ENCODE peak calls at places on chromosomes 1 and 21, in nine cellular contexts. D, Z, R, V, N, W, K, C and M are unnamed samples.

GRCh38 chr1:52925571-52926005 is 1.5 kb upstream of the SCP2 start:
- DNase-seq in D (no peak), N (no peak), Z (no peak), K (no peak), V (no peak), C (peak; percentile 27), W (no peak), R (no peak), M (no peak)

GRCh38 chr1:152953761-152954160 is 6.8 kb downstream of the SPRR5 start:
- DNase-seq in V (no peak), Z (no peak), D (no peak), K (no peak), W (peak; percentile 39), C (no peak), R (no peak), N (no peak), M (no peak)

GRCh38 chr1:156812293-156812990 is 4.2 kb downstream of the SH2D2A start:
- DNase-seq in R (no peak), C (no peak), D (no peak), V (no peak), Z (no peak), W (no peak), K (no peak), N (no peak), M (no peak)

GRCh38 chr1:28508435-28508754 is 2.6 kb downstream of the RCC1 start:
- DNase-seq in C (no peak), V (no peak), W (no peak), R (no peak), Z (peak; percentile 44), N (no peak), K (no peak), D (no peak), M (no peak)

GRCh38 chr1:196209983-196210382 is 398.3 kb downstream of the KCNT2 start:
- DNase-seq in C (peak; percentile 66), K (no peak), V (no peak), N (no peak), D (no peak), R (no peak), W (no peak), Z (no peak), M (peak; percentile 8)

GRCh38 chr1:2414297-2414958 is 2.1 kb upstream of the PEX10 start:
- DNase-seq in W (peak; percentile 85), V (peak; percentile 74), R (peak; percentile 76), N (peak; percentile 77), C (peak; percentile 35), Z (peak; percentile 80), K (peak; percentile 88), D (peak; percentile 67), M (peak; percentile 19)

GRCh38 chr1:27689423-27690173 is 17.6 kb upstream of the IFI6 start:
- DNase-seq in W (no peak), N (no peak), Z (no peak), V (no peak), D (no peak), R (no peak), C (peak; percentile 85), K (no peak), M (no peak)

GRCh38 chr1:247212012-247212411 is 40.2 kb upstream of the ZNF124 start:
- DNase-seq in C (no peak), Z (no peak), K (no peak), D (no peak), N (no peak), V (no peak), W (no peak), R (no peak), M (no peak)

GRCh38 chr1:106889054-106889453 is 167.4 kb upstream of the PRMT6 start:
- DNase-seq in Z (no peak), N (no peak), V (no peak), D (no peak), C (no peak), K (no peak), R (no peak), W (no peak), M (no peak)

GRCh38 chr21:35138665-35139381 is 89.7 kb upstream of the RUNX1 start:
- DNase-seq in K (no peak), V (peak; percentile 78), W (no peak), C (peak; percentile 100), Z (peak; percentile 15), N (peak; percentile 7), R (no peak), D (peak; percentile 90), M (no peak)

GRCh38 chr1:217953922-217954321 is 322.8 kb downstream of the SPATA17 start:
- DNase-seq in R (no peak), Z (no peak), V (peak; percentile 58), K (no peak), C (no peak), N (no peak), D (peak; percentile 59), W (no peak), M (no peak)

GRCh38 chr1:16191916-16192545 is 20.4 kb downstream of the ARHGEF19 start:
- DNase-seq in R (no peak), C (no peak), Z (peak; percentile 77), D (no peak), V (no peak), N (no peak), W (no peak), K (no peak), M (no peak)

GRCh38 chr1:46618746-46619415 is 2.3 kb upstream of the MOB3C start:
- DNase-seq in R (no peak), D (no peak), N (no peak), C (no peak), Z (no peak), V (no peak), K (no peak), W (no peak), M (no peak)

GRCh38 chr1:1128454-1129139 is 12.7 kb upstream of the C1orf159 start:
- DNase-seq in V (peak; percentile 30), C (no peak), W (no peak), D (no peak), K (no peak), Z (no peak), R (no peak), N (no peak), M (no peak)

GRCh38 chr1:54436826-54437225 is 30.6 kb upstream of the SSBP3 start:
- DNase-seq in D (no peak), V (no peak), N (no peak), K (no peak), R (no peak), Z (no peak), C (no peak), W (no peak), M (no peak)

GRCh38 chr1:155178441-155179106 is 4.9 kb downstream of the TRIM46 start:
- DNase-seq in C (no peak), D (no peak), W (no peak), Z (peak; percentile 55), V (no peak), N (no peak), K (peak; percentile 79), R (no peak), M (no peak)

GRCh38 chr1:201676061-201676644 is 137.2 kb downstream of the NAV1 start:
- DNase-seq in C (peak; percentile 60), W (no peak), R (no peak), D (no peak), N (no peak), V (peak; percentile 28), K (peak; percentile 70), Z (peak; percentile 7), M (no peak)

GRCh38 chr1:47348246-47348645 is 14.7 kb downstream of the CMPK1 start:
- DNase-seq in K (no peak), C (no peak), R (no peak), N (no peak), V (no peak), D (no peak), W (no peak), Z (no peak), M (no peak)

DNA sequence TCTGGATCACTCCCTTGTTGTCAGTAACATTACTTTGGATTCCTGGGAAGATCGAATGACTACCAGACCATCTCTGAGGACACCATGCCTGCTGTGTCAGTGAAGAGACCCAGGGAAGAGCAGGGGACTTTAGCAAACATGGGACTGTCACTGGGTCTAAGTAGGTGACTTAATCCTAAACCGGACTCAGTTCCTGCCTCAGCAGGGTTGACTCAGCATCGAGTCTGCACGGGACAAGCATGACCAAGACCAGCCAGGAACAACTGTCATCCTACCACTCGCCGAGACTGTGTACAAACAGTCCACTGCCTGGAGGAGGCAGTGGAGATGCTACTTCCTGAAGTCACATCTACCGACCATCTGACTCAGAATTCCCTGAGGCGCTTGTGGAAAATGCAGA is 53.2 kb upstream of the RAB4A start:
- DNase-seq in R (no peak), C (no peak), K (no peak), Z (no peak), W (no peak), D (no peak), N (no peak), V (peak; percentile 12), M (no peak)
- TF ChIP-seq CTCF in R (no peak), C (no peak), K (no peak), Z (no peak), W (no peak), D (no peak), N (no peak), V (no peak), M (no peak)

DNA sequence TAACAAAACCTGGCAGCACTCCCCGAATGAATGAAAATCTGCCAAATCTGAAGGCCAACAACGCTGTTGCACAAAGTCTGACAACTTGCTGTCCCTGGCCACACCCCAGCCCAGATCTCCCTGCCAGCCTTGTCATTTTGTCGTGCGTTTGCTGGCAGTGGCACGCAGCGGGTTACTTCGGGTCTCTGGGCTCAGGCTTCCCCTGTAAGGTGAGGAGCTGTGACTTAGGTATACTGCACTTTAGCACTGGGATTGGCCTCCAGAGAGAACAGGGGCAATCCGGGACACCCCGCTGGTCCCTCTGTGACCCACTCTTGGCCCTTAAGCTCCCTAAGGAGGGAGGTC is 34.3 kb upstream of the SIM2 start:
- DNase-seq in C (no peak), R (no peak), D (no peak), K (no peak), N (no peak), V (no peak), W (no peak), Z (no peak), M (no peak)
- TF ChIP-seq CTCF in C (no peak), R (no peak), D (no peak), K (no peak), N (no peak), V (no peak), W (no peak), Z (no peak), M (no peak)

DNA sequence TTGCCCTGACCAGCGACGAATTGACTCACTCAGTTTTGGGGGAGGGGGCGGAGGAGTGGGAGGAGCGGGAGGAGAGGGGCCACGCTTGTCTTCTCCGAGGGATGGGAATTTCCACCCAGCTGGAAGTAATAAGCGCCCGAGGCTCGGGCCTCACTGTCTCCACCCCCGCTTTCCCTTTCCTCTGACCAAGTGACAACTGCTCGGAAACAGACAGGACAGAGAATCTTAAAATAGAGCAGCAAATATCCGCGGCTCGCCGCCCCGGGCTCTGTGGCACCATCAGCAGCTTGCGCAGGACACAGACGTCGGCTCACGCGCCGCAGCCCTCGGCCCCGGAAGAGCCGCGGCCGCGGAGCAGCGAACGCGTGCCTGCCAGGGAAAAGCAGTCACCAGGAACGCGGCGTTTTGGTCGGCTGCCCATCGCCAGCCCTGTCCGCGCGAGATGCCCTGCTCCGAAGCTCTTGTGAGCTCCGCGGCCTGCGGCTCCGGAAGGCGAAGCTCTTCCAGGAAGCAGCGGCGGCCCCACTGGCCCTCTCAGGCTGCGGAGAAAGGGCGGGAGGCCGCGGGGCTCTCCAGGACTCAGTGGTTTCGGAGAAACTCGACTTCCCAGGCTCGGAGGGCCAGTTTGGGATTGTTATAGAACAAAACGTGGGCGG is 10.7 kb upstream of the RGS16 start:
- DNase-seq in V (peak; percentile 46), W (peak; percentile 79), N (no peak), C (peak; percentile 84), D (peak; percentile 71), K (peak; percentile 89), R (peak; percentile 56), Z (peak; percentile 92), M (peak; percentile 67)
- TF ChIP-seq CTCF in V (no peak), W (no peak), N (no peak), C (no peak), D (no peak), K (no peak), R (no peak), Z (no peak), M (no peak)

GRCh38 chr1:248703674-248704073 is 1.1 kb upstream of the OR14I1 start:
- DNase-seq in C (no peak), W (no peak), K (no peak), D (no peak), V (no peak), R (no peak), Z (no peak), N (no peak), M (no peak)
- TF ChIP-seq CTCF in C (no peak), W (no peak), K (peak; percentile 32), D (no peak), V (no peak), R (no peak), Z (no peak), N (no peak), M (no peak)